ENCODE peak calls at places on chromosomes 12 and 14, in seven cellular contexts. O, P, N, H, L, J and Q are unnamed samples.

GRCh38 chr14:53355581-53356112 is 202.5 kb upstream of the DDHD1 start:
- DNase-seq in O (no peak), P (no peak), N (no peak), H (no peak), L (peak), J (no peak), Q (no peak)

GRCh38 chr12:14756331-14757143 is 46.7 kb downstream of the WBP11 start:
- DNase-seq in O (no peak), P (peak), N (peak), H (peak), L (peak), J (no peak), Q (no peak)

GRCh38 chr12:50523772-50524171 is 19.0 kb downstream of the DIP2B start:
- DNase-seq in O (no peak), P (no peak), N (no peak), H (no peak), L (no peak), J (no peak), Q (no peak)

GRCh38 chr12:99619389-99620158 is 28.0 kb upstream of the GARIN6 start:
- DNase-seq in O (peak), P (peak), N (peak), H (peak), L (peak), J (no peak), Q (no peak)

GRCh38 chr12:79424109-79424721 is 266.5 kb downstream of the PAWR start:
- DNase-seq in O (no peak), P (peak), N (no peak), H (peak), L (no peak), J (no peak), Q (no peak)

GRCh38 chr12:128111333-128111732 is 155.6 kb upstream of the TMEM132C start:
- DNase-seq in O (no peak), P (no peak), N (no peak), H (no peak), L (no peak), J (no peak), Q (no peak)

GRCh38 chr12:47875732-47876131 is 29.1 kb downstream of the VDR start:
- DNase-seq in O (no peak), P (no peak), N (no peak), H (no peak), L (no peak), J (no peak), Q (no peak)

GRCh38 chr14:77063581-77064289 is 34.3 kb upstream of the CIPC start:
- DNase-seq in O (no peak), P (no peak), N (no peak), H (no peak), L (no peak), J (no peak), Q (no peak)

GRCh38 chr14:73269729-73270651 is 32.7 kb downstream of the PAPLN start:
- DNase-seq in O (no peak), P (peak), N (no peak), H (no peak), L (no peak), J (no peak), Q (peak)

GRCh38 chr12:93599192-93599591 is 26.7 kb downstream of the SOCS2 start:
- DNase-seq in O (no peak), P (no peak), N (no peak), H (no peak), L (no peak), J (no peak), Q (no peak)

GRCh38 chr14:27256805-27257204 is 659.0 kb upstream of the NOVA1 start:
- DNase-seq in O (no peak), P (no peak), N (no peak), H (no peak), L (no peak), J (no peak), Q (no peak)
- TF ChIP-seq TAF1 in O (no peak), P (no peak), N (no peak), H (no peak), L (no peak), J (no peak), Q (no peak)

GRCh38 chr12:57554897-57555296 is 5.1 kb downstream of the KIF5A start:
- DNase-seq in O (no peak), P (no peak), N (no peak), H (no peak), L (no peak), J (no peak), Q (no peak)
- TF ChIP-seq POLR2AphosphoS5 in O (no peak), P (no peak), N (no peak), H (no peak), L (no peak), J (no peak), Q (no peak)

GRCh38 chr14:97902630-97903029 is 1105.4 kb downstream of the VRK1 start:
- DNase-seq in O (no peak), P (no peak), N (no peak), H (no peak), L (no peak), J (no peak), Q (no peak)
- TF ChIP-seq TAF1 in O (no peak), P (no peak), N (no peak), H (no peak), L (no peak), J (no peak), Q (no peak)

DNA sequence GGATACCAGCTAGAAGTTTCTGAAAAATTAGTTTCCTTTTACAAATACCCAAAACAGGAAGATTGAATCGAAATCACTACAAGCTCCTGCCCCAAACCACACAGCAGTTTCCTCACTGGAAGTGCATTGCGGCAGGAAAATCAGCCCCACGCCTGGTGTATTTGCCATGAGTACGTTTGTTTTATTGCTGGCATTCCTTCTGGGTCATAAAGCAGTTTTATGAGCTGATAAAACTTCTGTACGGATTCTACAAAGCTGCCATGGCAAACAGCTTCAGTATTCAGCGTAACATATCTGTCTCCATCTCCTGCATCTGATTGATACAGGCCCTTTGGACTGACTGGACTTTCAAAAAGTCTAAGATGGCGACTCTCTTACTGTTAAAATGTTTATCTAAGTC is 23.6 kb downstream of the CDC42BPB start:
- DNase-seq in O (no peak), P (no peak), N (no peak), H (no peak), L (no peak), J (no peak), Q (no peak)
- TF ChIP-seq POLR2AphosphoS5 in O (no peak), P (no peak), N (no peak), H (no peak), L (no peak), J (no peak), Q (no peak)

DNA sequence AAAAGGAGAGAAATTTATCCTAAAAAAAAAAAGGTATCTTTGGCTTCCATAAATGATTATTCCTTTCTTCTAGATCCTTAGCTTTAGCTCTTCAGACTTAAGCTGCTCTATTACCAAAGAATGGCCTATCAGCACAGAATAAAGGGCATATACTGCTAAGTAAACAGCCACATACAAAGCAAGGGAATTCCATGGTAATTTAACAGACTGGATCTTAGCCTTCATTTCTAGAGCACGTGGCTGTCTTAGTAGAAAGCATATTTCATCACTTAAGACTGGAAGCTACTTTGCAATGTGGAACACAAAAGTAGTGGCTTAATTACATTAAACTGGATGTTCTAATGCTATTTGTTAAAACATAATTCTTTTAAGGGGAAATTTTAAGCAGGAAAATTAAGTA is 23.1 kb downstream of the TMED10 start:
- DNase-seq in O (no peak), P (no peak), N (no peak), H (no peak), L (no peak), J (no peak), Q (no peak)
- TF ChIP-seq TAF1 in O (no peak), P (no peak), N (no peak), H (no peak), L (no peak), J (no peak), Q (no peak)

GRCh38 chr12:123444396-123445026 is 8.0 kb upstream of the RILPL2 start:
- DNase-seq in O (no peak), P (no peak), N (no peak), H (peak), L (no peak), J (no peak), Q (no peak)

GRCh38 chr12:123441523-123442164 is 5.2 kb upstream of the RILPL2 start:
- DNase-seq in O (no peak), P (no peak), N (no peak), H (no peak), L (no peak), J (peak), Q (peak)

GRCh38 chr12:123442774-123443173 is 6.3 kb upstream of the RILPL2 start:
- DNase-seq in O (no peak), P (no peak), N (no peak), H (no peak), L (no peak), J (no peak), Q (no peak)

GRCh38 chr12:123449103-123449736 is 8.7 kb upstream of the SNRNP35 start:
- DNase-seq in O (no peak), P (no peak), N (no peak), H (peak), L (no peak), J (no peak), Q (no peak)

DNA sequence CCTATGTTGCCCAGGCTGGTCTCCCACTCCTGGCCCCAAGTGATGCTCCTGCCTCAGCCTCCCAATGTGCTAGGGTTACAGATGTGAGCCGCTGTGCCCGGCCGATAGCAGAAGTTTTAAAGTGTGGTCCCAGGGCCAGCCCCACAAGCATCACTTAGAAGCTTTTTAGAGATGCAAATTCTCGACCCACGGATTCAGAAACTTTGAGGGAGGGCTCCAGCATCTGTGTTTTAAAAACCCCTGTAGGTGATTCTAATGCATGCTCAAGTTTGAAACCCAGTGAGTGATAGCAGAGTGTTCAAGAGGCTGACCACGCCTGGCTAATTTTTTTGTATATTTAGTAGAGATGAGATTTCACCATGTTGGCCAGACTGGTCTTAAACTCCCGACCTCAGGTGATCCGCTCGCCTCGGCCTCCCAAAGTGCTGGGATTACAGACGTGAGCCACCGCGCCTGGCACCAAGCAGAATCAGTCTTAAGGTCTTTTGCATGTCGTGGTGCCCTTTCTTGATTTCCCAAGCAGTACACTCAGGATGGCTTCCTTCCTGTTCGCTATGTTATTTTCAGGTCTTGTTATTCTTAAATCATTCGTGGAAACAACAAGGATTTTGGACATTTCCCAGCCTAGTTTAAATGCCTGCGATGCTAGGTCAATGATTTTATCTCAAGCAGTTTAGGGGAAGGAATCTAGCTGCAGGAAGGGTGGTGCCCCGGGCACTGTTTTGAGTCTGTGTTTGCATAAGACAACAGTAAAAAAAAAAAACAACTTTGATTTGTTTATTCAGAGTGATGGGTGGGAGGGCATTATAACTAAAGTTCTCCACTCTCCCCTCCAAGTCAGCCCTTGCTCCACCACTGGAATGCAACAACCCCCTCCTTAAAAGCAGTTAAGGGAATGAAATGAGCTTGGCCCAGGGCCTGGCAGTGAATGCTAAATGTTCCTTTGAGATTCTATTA is 9.2 kb upstream of the RILPL2 start:
- DNase-seq in O (no peak), P (no peak), N (no peak), H (no peak), L (no peak), J (no peak), Q (no peak)
- TF ChIP-seq POLR2AphosphoS5 in O (no peak), P (no peak), N (no peak), H (no peak), L (no peak), J (no peak), Q (no peak)

GRCh38 chr12:11987906-11988305 is 82.8 kb upstream of the BCL2L14 start:
- DNase-seq in O (no peak), P (no peak), N (no peak), H (no peak), L (no peak), J (no peak), Q (no peak)

GRCh38 chr12:11991604-11992003 is 79.1 kb upstream of the BCL2L14 start:
- DNase-seq in O (no peak), P (peak), N (no peak), H (no peak), L (no peak), J (no peak), Q (no peak)

GRCh38 chr12:11981174-11981733 is 89.5 kb upstream of the BCL2L14 start:
- DNase-seq in O (no peak), P (no peak), N (no peak), H (no peak), L (no peak), J (peak), Q (no peak)

DNA sequence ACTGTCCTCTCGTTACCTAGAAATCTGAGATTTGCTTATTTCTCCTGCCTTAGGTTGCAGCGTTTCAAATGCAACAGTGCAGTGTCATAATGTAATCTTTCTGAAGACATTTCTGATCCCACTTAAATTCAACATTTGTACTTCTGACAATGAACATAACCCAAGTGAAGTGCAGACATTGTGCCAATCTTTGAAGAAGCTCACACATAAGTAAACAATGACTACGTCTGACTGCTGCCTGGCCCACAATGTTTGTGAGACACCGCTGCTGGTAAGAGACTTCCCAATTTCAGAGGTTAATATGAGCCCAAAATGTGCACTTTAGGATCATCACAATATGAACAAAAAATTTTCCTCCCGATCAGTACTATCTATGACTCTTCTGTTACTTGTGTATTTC is 84.6 kb upstream of the BCL2L14 start:
- DNase-seq in O (no peak), P (no peak), N (no peak), H (no peak), L (no peak), J (no peak), Q (no peak)
- TF ChIP-seq TAF1 in O (no peak), P (no peak), N (no peak), H (no peak), L (no peak), J (no peak), Q (no peak)